ENCODE peak calls at places on chromosomes 11 and 22, in six cellular contexts. D is tibial nerve, O is tibial artery, C is fibroblast of lung, J is pancreas, V is upper lobe of right lung. X is an unnamed sample.

GRCh38 chr11:130249371-130249770 is 65.3 kb downstream of the ZBTB44 start:
- DNase-seq in D (no peak), O (no peak), C (no peak), J (no peak), V (no peak), X (no peak)

GRCh38 chr11:129787518-129787917 is 28.1 kb upstream of the TMEM45B start:
- DNase-seq in D (no peak), O (no peak), C (no peak), J (no peak), V (no peak), X (no peak)

GRCh38 chr11:4464216-4465159 is 15.4 kb downstream of the OR52K2 start:
- DNase-seq in D (no peak), O (no peak), C (peak), J (no peak), V (no peak), X (no peak)

GRCh38 chr11:43129329-43129728 is 182.5 kb upstream of the API5 start:
- DNase-seq in D (no peak), O (no peak), C (no peak), J (no peak), V (no peak), X (no peak)

GRCh38 chr22:23085351-23085671 is 15.0 kb downstream of the GNAZ start:
- DNase-seq in D (no peak), O (no peak), C (no peak), J (no peak), V (no peak), X (no peak)

GRCh38 chr22:26709617-26710390 is 52.4 kb downstream of the MIAT start:
- DNase-seq in D (no peak), O (no peak), C (peak), J (no peak), V (no peak), X (no peak)

GRCh38 chr11:57761301-57762234 is at the start of gene CTNND1:
- DNase-seq in D (peak), O (peak), C (peak), J (peak), V (peak), X (peak)

GRCh38 chr22:43955040-43955882 is at the start of gene SAMM50:
- DNase-seq in D (peak), O (peak), C (peak), J (peak), V (peak), X (peak)

GRCh38 chr11:131041331-131042040 is 125.2 kb upstream of the SNX19 start:
- DNase-seq in D (no peak), O (no peak), C (no peak), J (no peak), V (no peak), X (no peak)

GRCh38 chr11:17649696-17650600 is 69.4 kb upstream of the MYOD1 start:
- DNase-seq in D (no peak), O (no peak), C (no peak), J (no peak), V (no peak), X (no peak)

GRCh38 chr11:87851234-87851633 is 324.0 kb downstream of the RAB38 start:
- DNase-seq in D (no peak), O (no peak), C (peak), J (no peak), V (no peak), X (no peak)

GRCh38 chr11:102115557-102115956 is 5.3 kb downstream of the YAP1 start:
- DNase-seq in D (no peak), O (no peak), C (peak), J (no peak), V (no peak), X (no peak)

GRCh38 chr11:68950268-68950667 is 30.5 kb downstream of the MRGPRD start:
- DNase-seq in D (no peak), O (no peak), C (peak), J (no peak), V (no peak), X (no peak)

GRCh38 chr22:23639661-23640060 is 7.5 kb upstream of the DRICH1 start:
- DNase-seq in D (no peak), O (peak), C (no peak), J (no peak), V (no peak), X (no peak)

GRCh38 chr22:46073683-46074504 is 76.4 kb upstream of the PPARA start:
- DNase-seq in D (peak), O (peak), C (no peak), J (peak), V (peak), X (peak)

GRCh38 chr22:20219667-20220628 is 48.2 kb downstream of the RTN4R start:
- DNase-seq in D (no peak), O (no peak), C (no peak), J (no peak), V (no peak), X (no peak)

GRCh38 chr11:99937330-99937729 is 749.8 kb upstream of the ARHGAP42 start:
- DNase-seq in D (no peak), O (no peak), C (no peak), J (no peak), V (no peak), X (no peak)

GRCh38 chr11:12765428-12765827 is 91.2 kb downstream of the TEAD1 start:
- DNase-seq in D (no peak), O (no peak), C (peak), J (no peak), V (no peak), X (peak)

GRCh38 chr11:72738199-72739141 is 13.7 kb downstream of the ARAP1 start:
- DNase-seq in D (no peak), O (no peak), C (peak), J (peak), V (peak), X (no peak)

GRCh38 chr22:20537983-20538382 is 30.6 kb downstream of the MED15 start:
- DNase-seq in D (no peak), O (no peak), C (no peak), J (no peak), V (no peak), X (no peak)

GRCh38 chr22:38872172-38872830 is at the start of gene CBX6:
- DNase-seq in D (peak), O (peak), C (peak), J (peak), V (peak), X (peak)

GRCh38 chr22:38871360-38872171 is 450 bp downstream of the CBX6 start:
- DNase-seq in D (no peak), O (peak), C (no peak), J (peak), V (no peak), X (peak)

GRCh38 chr22:38874529-38875222 is 2.7 kb upstream of the CBX6 start:
- DNase-seq in D (no peak), O (peak), C (no peak), J (no peak), V (no peak), X (no peak)

GRCh38 chr22:38872831-38873248 is 824 bp upstream of the CBX6 start:
- DNase-seq in D (no peak), O (peak), C (peak), J (peak), V (peak), X (no peak)

GRCh38 chr22:38873469-38874411 is 1.7 kb upstream of the CBX6 start:
- DNase-seq in D (no peak), O (peak), C (no peak), J (no peak), V (no peak), X (no peak)
- H3K4me3 ChIP-seq in D (peak), O (peak), C (peak), J (peak), V (peak), X (peak)

GRCh38 chr22:36017661-36018091 is 10.9 kb downstream of the RBFOX2 start:
- DNase-seq in D (no peak), O (no peak), C (no peak), J (no peak), V (no peak), X (no peak)

GRCh38 chr22:36021649-36022048 is 7.0 kb downstream of the RBFOX2 start:
- DNase-seq in D (no peak), O (no peak), C (peak), J (no peak), V (no peak), X (no peak)

GRCh38 chr22:36022697-36023096 is 5.9 kb downstream of the RBFOX2 start:
- DNase-seq in D (no peak), O (no peak), C (no peak), J (no peak), V (no peak), X (no peak)

GRCh38 chr22:36026741-36027140 is 1.9 kb downstream of the RBFOX2 start:
- DNase-seq in D (no peak), O (no peak), C (peak), J (no peak), V (no peak), X (no peak)

GRCh38 chr22:36022162-36022561 is 6.5 kb downstream of the RBFOX2 start:
- DNase-seq in D (no peak), O (no peak), C (peak), J (no peak), V (no peak), X (no peak)
- H3K27ac ChIP-seq in D (no peak), O (peak), C (peak), J (peak), V (peak), X (peak)

GRCh38 chr11:2086239-2087040 is 52.7 kb downstream of the IGF2 start:
- DNase-seq in D (no peak), O (peak), C (no peak), J (no peak), V (peak), X (no peak)
- H3K4me3 ChIP-seq in D (no peak), O (no peak), C (no peak), J (no peak), V (no peak), X (no peak)

GRCh38 chr11:45852018-45852711 is 4.9 kb downstream of the CRY2 start:
- DNase-seq in D (no peak), O (peak), C (no peak), J (no peak), V (no peak), X (no peak)

GRCh38 chr11:45850446-45850845 is 3.2 kb downstream of the CRY2 start:
- DNase-seq in D (no peak), O (peak), C (no peak), J (no peak), V (no peak), X (no peak)

GRCh38 chr11:45855308-45855707 is 8.0 kb downstream of the CRY2 start:
- DNase-seq in D (no peak), O (no peak), C (no peak), J (no peak), V (no peak), X (no peak)

GRCh38 chr11:45853616-45854219 is 6.4 kb downstream of the CRY2 start:
- DNase-seq in D (no peak), O (peak), C (no peak), J (no peak), V (no peak), X (peak)

DNA sequence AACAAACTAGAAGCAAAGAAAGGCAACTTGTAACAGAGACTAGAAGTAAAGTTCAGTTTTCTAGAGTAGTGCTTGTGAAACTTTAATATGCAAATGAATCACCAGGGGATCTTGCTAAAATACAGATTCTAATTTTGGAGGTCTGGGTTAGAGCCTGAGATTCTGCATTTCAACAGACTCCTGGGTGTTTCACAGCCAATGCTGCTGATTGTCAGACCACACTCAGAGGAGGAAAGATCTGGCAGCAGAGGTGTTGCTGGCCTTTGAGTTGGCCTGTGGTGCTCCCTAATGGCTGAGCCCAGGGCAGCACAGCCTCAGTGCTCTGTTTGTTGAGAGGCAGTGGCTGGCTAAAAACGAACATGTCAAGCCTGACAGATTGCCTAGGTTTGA is 5.4 kb downstream of the CRY2 start:
- DNase-seq in D (no peak), O (peak), C (no peak), J (no peak), V (no peak), X (no peak)
- H3K27ac ChIP-seq in D (no peak), O (peak), C (no peak), J (no peak), V (no peak), X (peak)

GRCh38 chr11:120952503-120953229 is 71.2 kb upstream of the TBCEL start:
- DNase-seq in D (peak), O (peak), C (peak), J (peak), V (peak), X (peak)
- H3K4me3 ChIP-seq in D (peak), O (no peak), C (no peak), J (peak), V (no peak), X (no peak)

GRCh38 chr11:65556470-65557279 is 1.5 kb downstream of the LTBP3 start:
- DNase-seq in D (no peak), O (no peak), C (no peak), J (no peak), V (no peak), X (no peak)
- H3K27ac ChIP-seq in D (peak), O (peak), C (peak), J (peak), V (peak), X (peak)

DNA sequence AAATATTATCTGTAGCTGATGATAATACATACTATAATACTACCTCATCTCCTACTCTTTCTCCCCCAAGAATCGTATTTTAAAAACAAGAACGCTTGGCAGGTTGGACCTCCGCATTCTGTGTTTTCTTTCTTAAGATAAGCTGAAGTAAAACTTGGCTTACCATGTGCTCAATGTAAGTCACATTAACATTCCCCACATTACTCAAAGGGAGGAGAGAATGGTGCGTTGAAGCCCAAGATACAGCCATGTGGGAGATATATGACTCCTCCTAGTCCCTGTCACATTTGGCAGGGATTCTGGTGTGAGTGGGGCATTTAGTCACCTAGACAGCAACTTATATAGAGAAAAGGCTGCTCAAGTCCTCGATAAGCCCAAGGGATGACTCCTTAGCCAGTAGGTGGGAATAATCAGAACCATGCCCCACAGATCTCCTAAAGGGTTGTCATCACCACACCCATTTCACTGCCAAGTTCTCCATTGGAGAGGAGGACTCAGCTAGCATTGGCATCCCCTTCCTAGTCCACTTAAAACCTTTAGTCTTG is 4.6 kb downstream of the PRSS23 start:
- DNase-seq in D (no peak), O (no peak), C (no peak), J (no peak), V (no peak), X (no peak)
- H3K4me3 ChIP-seq in D (no peak), O (no peak), C (no peak), J (no peak), V (no peak), X (no peak)

X was measured in dorsolateral prefrontal cortex.